ENCODE peak calls at places on chromosomes 16 and 17, in nine cellular contexts. L is K562, M is tibial nerve, H is stomach, S is NB4, Z is GM12878, E is HepG2, V is adrenal gland, A is testis. R is an unnamed sample.

GRCh38 chr17:31195305-31195704 is 100.5 kb downstream of the NF1 start:
- DNase-seq in L (no peak), M (no peak), H (no peak), S (no peak), Z (no peak), E (no peak), V (no peak), A (no peak), R (no peak)

GRCh38 chr16:27932542-27933178 is 130.9 kb downstream of the GSG1L start:
- DNase-seq in L (no peak), M (no peak), H (no peak), S (no peak), Z (no peak), E (no peak), V (no peak), A (no peak), R (no peak)

GRCh38 chr17:74649909-74650308 is 26.4 kb upstream of the CD300E start:
- DNase-seq in L (no peak), M (no peak), H (no peak), S (no peak), Z (no peak), E (no peak), V (no peak), A (no peak), R (no peak)

GRCh38 chr16:57871457-57871856 is 69.2 kb upstream of the KIFC3 start:
- DNase-seq in L (no peak), M (no peak), H (no peak), S (no peak), Z (no peak), E (no peak), V (no peak), A (no peak), R (no peak)

GRCh38 chr17:59266748-59267147 is 46.4 kb downstream of the GDPD1 start:
- DNase-seq in L (no peak), M (no peak), H (no peak), S (no peak), Z (no peak), E (no peak), V (no peak), A (no peak), R (no peak)

GRCh38 chr17:49290690-49291326 is 60.2 kb upstream of the PHOSPHO1 start:
- DNase-seq in L (peak; percentile 32), M (no peak), H (no peak), S (peak; percentile 43), Z (no peak), E (peak; percentile 28), V (no peak), A (peak; percentile 61), R (no peak)

GRCh38 chr17:50198026-50198669 is 3.3 kb downstream of the COL1A1 start:
- DNase-seq in L (peak; percentile 57), M (no peak), H (peak; percentile 73), S (peak; percentile 69), Z (no peak), E (peak; percentile 72), V (peak; percentile 55), A (peak; percentile 76), R (no peak)

GRCh38 chr16:22141746-22142145 is 20.6 kb upstream of the SDR42E2 start:
- DNase-seq in L (peak; percentile 34), M (no peak), H (no peak), S (peak; percentile 39), Z (no peak), E (peak; percentile 50), V (no peak), A (no peak), R (no peak)

GRCh38 chr16:66275795-66276428 is 90.6 kb upstream of the CDH5 start:
- DNase-seq in L (no peak), M (no peak), H (peak; percentile 45), S (peak; percentile 54), Z (no peak), E (peak; percentile 61), V (peak; percentile 21), A (peak; percentile 50), R (no peak)

GRCh38 chr16:67563708-67564468 is 1.6 kb downstream of the CTCF start:
- DNase-seq in L (no peak), M (no peak), H (peak; percentile 46), S (peak; percentile 82), Z (no peak), E (peak; percentile 58), V (peak; percentile 65), A (no peak), R (no peak)
- TF ChIP-seq POLR2A in L (no peak), M (no peak), H (no peak), S (no peak), Z (no peak), E (no peak), V (peak; percentile 67), A (no peak), R (no peak)

GRCh38 chr16:74999683-75000480 is 1.1 kb downstream of the ZNRF1 start:
- DNase-seq in L (no peak), M (no peak), H (peak; percentile 65), S (peak; percentile 53), Z (no peak), E (peak; percentile 44), V (peak; percentile 44), A (peak; percentile 80), R (peak; percentile 47)

GRCh38 chr16:75000481-75001081 is 1.8 kb downstream of the ZNRF1 start:
- DNase-seq in L (no peak), M (no peak), H (no peak), S (peak; percentile 59), Z (no peak), E (no peak), V (no peak), A (peak; percentile 40), R (no peak)

GRCh38 chr16:74999208-74999682 is 421 bp downstream of the ZNRF1 start:
- DNase-seq in L (peak; percentile 77), M (no peak), H (no peak), S (peak; percentile 66), Z (no peak), E (no peak), V (no peak), A (peak; percentile 26), R (peak; percentile 44)

GRCh38 chr16:74997042-74997491 is 1.8 kb upstream of the ZNRF1 start:
- DNase-seq in L (no peak), M (no peak), H (no peak), S (no peak), Z (no peak), E (peak; percentile 83), V (no peak), A (no peak), R (no peak)

GRCh38 chr16:74998481-74999207 is at the start of gene ZNRF1:
- DNase-seq in L (peak; percentile 95), M (peak; percentile 56), H (peak; percentile 86), S (peak; percentile 91), Z (peak; percentile 73), E (peak; percentile 82), V (peak; percentile 79), A (peak; percentile 83), R (peak; percentile 86)
- TF ChIP-seq POLR2A in L (no peak), M (peak; percentile 15), H (no peak), S (peak; percentile 45), Z (peak; percentile 58), E (peak; percentile 51), V (peak; percentile 47), A (no peak), R (no peak)

GRCh38 chr16:4216631-4217030 is 25.2 kb downstream of the SRL start:
- DNase-seq in L (no peak), M (no peak), H (no peak), S (no peak), Z (no peak), E (no peak), V (peak; percentile 39), A (no peak), R (no peak)

GRCh38 chr16:4218202-4218601 is 23.7 kb downstream of the SRL start:
- DNase-seq in L (no peak), M (no peak), H (no peak), S (no peak), Z (no peak), E (no peak), V (no peak), A (no peak), R (no peak)

GRCh38 chr16:4215106-4215505 is 26.8 kb downstream of the SRL start:
- DNase-seq in L (no peak), M (no peak), H (no peak), S (no peak), Z (no peak), E (no peak), V (peak; percentile 58), A (no peak), R (no peak)

GRCh38 chr16:4214215-4214621 is 27.7 kb downstream of the SRL start:
- DNase-seq in L (no peak), M (no peak), H (peak; percentile 37), S (no peak), Z (no peak), E (peak; percentile 55), V (peak; percentile 79), A (no peak), R (no peak)

DNA sequence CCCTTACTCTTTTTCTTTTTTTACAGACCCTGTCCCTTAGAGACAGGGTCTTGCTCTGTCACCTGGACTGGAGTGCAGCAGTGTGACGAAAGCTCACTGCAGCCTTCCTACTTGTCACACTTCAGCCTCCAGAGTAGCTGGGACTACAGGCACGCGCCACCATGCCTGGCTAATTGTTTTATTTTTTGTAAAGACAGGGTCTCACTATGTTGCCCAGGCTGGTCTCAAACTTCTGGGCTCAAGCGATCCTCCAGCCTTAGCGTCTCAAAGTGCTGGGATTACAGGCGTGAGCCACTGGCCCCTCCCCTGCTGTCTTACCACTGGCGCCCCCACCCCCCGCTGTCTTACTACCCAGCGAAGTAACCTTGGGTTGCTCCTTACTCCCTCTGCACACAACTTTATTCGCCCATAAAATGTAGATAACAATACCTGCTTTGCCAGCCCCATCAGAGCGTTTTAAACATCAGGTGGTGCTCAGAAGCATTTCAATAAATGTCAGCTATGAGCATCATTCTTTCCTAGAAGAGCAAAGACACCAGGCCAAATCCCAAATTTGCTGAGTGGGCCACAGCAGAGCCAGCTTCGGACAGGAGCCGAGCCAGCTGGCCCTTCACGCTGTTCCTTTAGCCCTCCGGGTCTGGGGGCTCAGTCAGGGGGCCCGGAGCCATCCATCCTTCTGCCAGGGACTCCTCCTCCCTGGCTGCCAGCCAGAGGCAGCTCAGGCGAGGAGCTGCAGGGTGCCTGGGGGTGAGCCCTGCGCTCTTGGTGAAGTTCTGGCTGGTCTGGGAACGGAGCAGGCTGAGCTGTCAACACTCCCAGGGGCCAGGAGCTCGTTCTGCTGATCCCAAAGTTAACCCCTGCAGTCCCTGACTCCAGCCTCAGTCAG is 24.4 kb downstream of the SRL start:
- DNase-seq in L (no peak), M (no peak), H (no peak), S (no peak), Z (no peak), E (no peak), V (no peak), A (peak; percentile 58), R (no peak)
- TF ChIP-seq POLR2A in L (no peak), M (no peak), H (no peak), S (no peak), Z (no peak), E (no peak), V (no peak), A (no peak), R (no peak)

DNA sequence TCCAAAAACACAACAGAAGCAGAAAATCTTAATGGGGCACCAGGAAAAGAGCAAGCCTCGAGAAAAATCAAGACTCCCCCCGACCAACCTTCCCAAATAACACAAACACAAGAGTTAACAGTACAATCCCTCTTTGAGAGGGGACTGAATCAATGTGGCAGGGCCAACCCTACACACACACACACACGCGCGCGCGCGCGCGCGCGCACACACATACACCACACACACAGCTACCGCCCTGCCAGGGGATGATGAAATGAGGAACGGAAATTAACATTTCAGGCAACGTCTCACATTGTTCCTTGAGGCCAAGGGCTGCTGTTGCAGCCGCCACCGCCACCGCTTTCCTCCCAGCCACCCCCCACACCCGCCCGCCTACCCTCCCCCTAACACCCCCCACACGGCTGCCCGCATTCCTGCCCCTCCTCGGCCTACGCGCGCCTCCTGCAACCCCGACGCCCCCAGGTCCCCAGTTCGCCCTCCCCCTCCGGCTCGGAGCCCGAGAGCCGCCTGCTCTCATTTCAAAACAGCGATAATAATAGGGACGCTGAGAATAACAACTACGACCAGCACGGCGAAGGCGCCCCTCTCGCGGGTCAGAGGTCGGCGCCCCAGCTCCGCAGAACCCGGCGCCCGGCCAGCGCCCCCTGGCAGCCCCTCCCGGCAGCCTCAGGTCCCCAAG is 1.2 kb downstream of the ANKRD11 start:
- DNase-seq in L (peak; percentile 75), M (peak; percentile 92), H (peak; percentile 86), S (peak; percentile 99), Z (peak; percentile 85), E (peak; percentile 89), V (peak; percentile 92), A (peak; percentile 89), R (peak; percentile 60)
- TF ChIP-seq POLR2A in L (peak; percentile 58), M (no peak), H (no peak), S (no peak), Z (peak; percentile 76), E (no peak), V (peak; percentile 72), A (no peak), R (peak; percentile 56)